ENCODE peak calls at places on chromosomes 2 and 18, in four cellular contexts. R is astrocyte, I is adrenal gland, D is IMR-90. L is an unnamed sample.
A peak's percentile ranks its signal among the peaks of the same experiment; 100 is the strongest.

GRCh38 chr2:54966165-54966819 is 84.0 kb downstream of the RTN4 start:
- DNase-seq in R (no peak), I (no peak), D (no peak), L (no peak)

GRCh38 chr2:128324897-128325410 is 6.3 kb upstream of the HS6ST1 start:
- DNase-seq in R (no peak), I (no peak), D (no peak), L (no peak)

GRCh38 chr2:85413592-85414421 is 3.6 kb upstream of the CAPG start:
- DNase-seq in R (peak; percentile 41), I (no peak), D (peak; percentile 46), L (peak; percentile 84)

GRCh38 chr18:56139792-56140254 is 498.6 kb downstream of the TXNL1 start:
- DNase-seq in R (peak; percentile 95), I (peak; percentile 17), D (peak; percentile 95), L (peak; percentile 46)

GRCh38 chr2:78568921-78569320 is 456.6 kb upstream of the REG3G start:
- DNase-seq in R (no peak), I (no peak), D (no peak), L (no peak)

GRCh38 chr2:101558740-101559508 is 84.0 kb upstream of the RFX8 start:
- DNase-seq in R (peak; percentile 70), I (no peak), D (peak; percentile 91), L (peak; percentile 73)

GRCh38 chr18:38940863-38941531 is 1375.4 kb upstream of the CELF4 start:
- DNase-seq in R (peak; percentile 57), I (no peak), D (peak; percentile 53), L (no peak)

GRCh38 chr18:27363918-27364317 is 178.8 kb upstream of the CHST9 start:
- DNase-seq in R (peak; percentile 12), I (no peak), D (no peak), L (peak; percentile 50)

GRCh38 chr18:77763530-77763929 is 513.9 kb downstream of the GALR1 start:
- DNase-seq in R (no peak), I (no peak), D (no peak), L (no peak)

GRCh38 chr2:218075975-218076811 is 7.1 kb downstream of the RUFY4 start:
- DNase-seq in R (no peak), I (no peak), D (no peak), L (no peak)

GRCh38 chr2:11169333-11169732 is 14.1 kb downstream of the SLC66A3 start:
- DNase-seq in R (peak; percentile 4), I (peak; percentile 63), D (no peak), L (no peak)

GRCh38 chr2:238939074-238939473 is 91.2 kb downstream of the TWIST2 start:
- DNase-seq in R (no peak), I (peak; percentile 38), D (no peak), L (no peak)

GRCh38 chr2:238238766-238239551 is 879 bp downstream of the HES6 start:
- DNase-seq in R (no peak), I (peak; percentile 35), D (no peak), L (no peak)

GRCh38 chr18:23702606-23703005 is 13.4 kb downstream of the LAMA3 start:
- DNase-seq in R (no peak), I (no peak), D (no peak), L (no peak)

GRCh38 chr2:233185320-233185719 is 66.2 kb upstream of the ATG16L1 start:
- DNase-seq in R (no peak), I (no peak), D (no peak), L (no peak)

GRCh38 chr2:233178994-233179847 is 72.3 kb upstream of the ATG16L1 start:
- DNase-seq in R (peak; percentile 15), I (no peak), D (no peak), L (no peak)

GRCh38 chr2:233184669-233185068 is 66.8 kb upstream of the ATG16L1 start:
- DNase-seq in R (no peak), I (no peak), D (no peak), L (no peak)

GRCh38 chr2:233183869-233184418 is 67.5 kb upstream of the ATG16L1 start:
- DNase-seq in R (no peak), I (no peak), D (no peak), L (no peak)

DNA sequence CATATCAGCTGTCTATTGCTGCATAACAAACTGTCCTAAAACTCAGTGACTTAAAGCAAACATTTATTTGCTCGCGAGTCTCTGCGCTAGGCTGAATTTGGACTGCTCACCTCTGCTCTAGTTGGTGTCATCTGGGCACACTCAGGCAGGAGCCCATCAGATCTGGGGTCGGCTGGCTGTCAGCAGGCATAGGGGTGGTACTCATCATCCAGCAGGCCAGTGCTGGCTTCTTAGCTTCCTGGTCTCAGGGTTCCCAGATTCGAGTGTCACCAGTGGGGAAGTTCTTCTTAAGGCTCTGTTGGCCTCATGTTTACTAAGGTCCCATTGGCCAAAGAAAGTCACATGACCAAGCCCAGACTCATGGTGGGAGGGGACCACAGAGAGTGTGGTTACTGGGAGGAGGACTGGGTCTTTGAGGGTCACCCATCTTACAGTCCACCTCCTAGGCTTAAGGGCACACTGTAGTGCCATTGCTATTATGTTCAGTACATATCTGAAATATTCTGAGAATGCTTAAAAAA is 71.6 kb upstream of the ATG16L1 start:
- DNase-seq in R (no peak), I (no peak), D (no peak), L (no peak)
- H3K36me3 ChIP-seq in R (no peaks in the 10 kb centered on the region), I (no peaks in the 10 kb centered on the region), D (no peaks in the 10 kb centered on the region), L (no peaks in the 10 kb centered on the region)

DNA sequence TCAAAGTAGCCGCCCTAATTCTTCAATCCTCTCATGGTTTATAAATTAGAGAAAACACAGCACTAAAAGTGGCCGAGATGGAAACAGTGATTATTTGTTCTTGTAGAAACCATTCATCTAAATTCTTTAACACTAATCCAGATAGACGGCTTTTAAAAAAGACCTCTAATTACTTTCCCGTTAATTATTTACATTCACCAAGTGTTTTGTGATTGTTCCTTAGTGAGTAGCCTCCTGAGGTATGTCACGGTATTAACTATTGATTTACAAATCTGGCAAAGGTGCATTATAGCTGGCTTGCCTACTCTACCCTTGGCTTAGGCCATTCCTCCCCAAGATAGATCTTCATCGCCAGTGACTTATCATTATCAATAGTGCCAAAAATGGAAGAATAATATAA is 436.4 kb upstream of the ST6GAL2 start:
- DNase-seq in R (no peak), I (no peak), D (no peak), L (no peak)
- H3K36me3 ChIP-seq in R (no peaks in the 10 kb centered on the region), I (no peaks in the 10 kb centered on the region), D (no peaks in the 10 kb centered on the region), L (no peaks in the 10 kb centered on the region)

GRCh38 chr2:157720504-157720903 is 91.8 kb upstream of the ACVR1C start:
- DNase-seq in R (no peak), I (no peak), D (no peak), L (no peak)
- H3K36me3 ChIP-seq in R (peaks cover 10% of the 10 kb centered on the region), I (no peaks in the 10 kb centered on the region), D (peaks cover 2% of the 10 kb centered on the region), L (peaks cover 57% of the 10 kb centered on the region)

GRCh38 chr2:41870948-41871522 is 176.8 kb upstream of the PKDCC start:
- DNase-seq in R (peak; percentile 32), I (no peak), D (no peak), L (no peak)
- H3K36me3 ChIP-seq in R (no peaks in the 10 kb centered on the region), I (no peaks in the 10 kb centered on the region), D (no peaks in the 10 kb centered on the region), L (no peaks in the 10 kb centered on the region)

GRCh38 chr18:49795612-49796552 is 17.5 kb downstream of the ACAA2 start:
- DNase-seq in R (peak; percentile 26), I (no peak), D (peak; percentile 27), L (no peak)
- H3K36me3 ChIP-seq in R (peaks cover 14% of the 10 kb centered on the region), I (no peaks in the 10 kb centered on the region), D (peaks cover 14% of the 10 kb centered on the region), L (peaks cover 77% of the 10 kb centered on the region)

GRCh38 chr2:20257411-20257810 is 32.5 kb upstream of the SDC1 start:
- DNase-seq in R (no peak), I (no peak), D (no peak), L (no peak)
- H3K36me3 ChIP-seq in R (peaks cover 49% of the 10 kb centered on the region), I (no peaks in the 10 kb centered on the region), D (peaks cover 37% of the 10 kb centered on the region), L (peaks cover 87% of the 10 kb centered on the region)

L was measured in adipocyte.